ENCODE peak calls at places on chromosome 15, in nine cellular contexts. B is HepG2, Q is GM23338, P is Peyer's patch, J is SJCRH30, X is uterus, A is IMR-90, U is left ventricle myocardium inferior, M is heart left ventricle. C is an unnamed sample. For H3K4me1 and H3K36me3, the result is how much of the 10 kb centered on the place peaks cover.

GRCh38 chr15:98164573-98164972 is 204.1 kb downstream of the ARRDC4 start:
- DNase-seq in B (no peak), Q (no peak), P (no peak), J (no peak), X (no peak), A (no peak), U (no peak), M (no peak), C (no peak)

GRCh38 chr15:68217341-68217740 is 12.2 kb downstream of the CLN6 start:
- DNase-seq in B (no peak), Q (no peak), P (peak), J (no peak), X (no peak), A (no peak), U (peak), M (peak), C (no peak)

GRCh38 chr15:66617137-66618090 is 51.6 kb upstream of the LCTL start:
- DNase-seq in B (peak), Q (peak), P (no peak), J (peak), X (peak), A (peak), U (peak), M (peak), C (no peak)

GRCh38 chr15:72491768-72492167 is 17.6 kb downstream of the ARIH1 start:
- DNase-seq in B (no peak), Q (no peak), P (no peak), J (no peak), X (no peak), A (peak), U (no peak), M (no peak), C (no peak)

GRCh38 chr15:89501646-89502045 is 5.3 kb upstream of the RHCG start:
- DNase-seq in B (no peak), Q (no peak), P (no peak), J (no peak), X (no peak), A (no peak), U (no peak), M (no peak), C (no peak)

GRCh38 chr15:60396100-60396499 is 1.7 kb downstream of the ANXA2 start:
- DNase-seq in B (no peak), Q (peak), P (no peak), J (no peak), X (no peak), A (no peak), U (no peak), M (no peak), C (no peak)

GRCh38 chr15:63503739-63504246 is 600 bp upstream of the USP3 start:
- DNase-seq in B (peak), Q (peak), P (no peak), J (peak), X (peak), A (peak), U (no peak), M (peak), C (no peak)

GRCh38 chr15:62362608-62363007 is 197.5 kb upstream of the C2CD4B start:
- DNase-seq in B (no peak), Q (no peak), P (no peak), J (no peak), X (no peak), A (peak), U (no peak), M (no peak), C (no peak)

GRCh38 chr15:89016549-89017041 is 71.7 kb upstream of the ABHD2 start:
- DNase-seq in B (no peak), Q (no peak), P (no peak), J (no peak), X (no peak), A (peak), U (no peak), M (no peak), C (no peak)

GRCh38 chr15:27465213-27465612 is 494.2 kb downstream of the GABRG3 start:
- DNase-seq in B (no peak), Q (no peak), P (no peak), J (no peak), X (no peak), A (no peak), U (no peak), M (no peak), C (no peak)

GRCh38 chr15:38652183-38652794 is 87.7 kb upstream of the RASGRP1 start:
- DNase-seq in B (no peak), Q (no peak), P (no peak), J (no peak), X (no peak), A (no peak), U (no peak), M (no peak), C (no peak)

GRCh38 chr15:38648116-38648843 is 83.7 kb upstream of the RASGRP1 start:
- DNase-seq in B (no peak), Q (no peak), P (no peak), J (no peak), X (no peak), A (peak), U (no peak), M (no peak), C (no peak)

GRCh38 chr15:38651328-38652038 is 86.9 kb upstream of the RASGRP1 start:
- DNase-seq in B (no peak), Q (peak), P (no peak), J (no peak), X (no peak), A (no peak), U (no peak), M (no peak), C (peak)

GRCh38 chr15:38650936-38651327 is 86.3 kb upstream of the RASGRP1 start:
- DNase-seq in B (no peak), Q (no peak), P (no peak), J (no peak), X (no peak), A (no peak), U (no peak), M (no peak), C (no peak)

DNA sequence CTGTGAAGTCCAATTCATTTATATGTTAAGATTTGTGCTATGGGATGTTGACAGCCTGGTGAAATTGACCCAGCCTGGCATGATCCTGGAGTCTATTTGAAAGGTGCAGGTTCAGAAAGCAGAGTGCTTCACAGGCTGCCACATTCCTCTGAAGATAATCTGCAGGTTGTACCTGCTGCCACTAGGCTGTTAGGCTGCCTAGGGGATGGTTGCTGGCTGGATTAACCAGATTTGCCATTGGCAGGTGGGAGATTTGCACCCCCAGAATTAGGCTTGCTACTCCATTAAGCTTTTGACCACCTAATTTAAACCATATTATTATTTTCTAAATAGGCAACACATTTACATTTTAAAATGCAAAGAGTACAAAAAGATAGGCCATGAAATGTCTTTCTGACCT is 85.8 kb upstream of the RASGRP1 start:
- DNase-seq in B (no peak), Q (peak), P (no peak), J (no peak), X (no peak), A (no peak), U (no peak), M (no peak), C (no peak)
- H3K4me1 ChIP-seq in B (under half), Q (under half), P (under half), J (under half), X (under half), A (under half), U (under half), M (under half), C (half or more)

DNA sequence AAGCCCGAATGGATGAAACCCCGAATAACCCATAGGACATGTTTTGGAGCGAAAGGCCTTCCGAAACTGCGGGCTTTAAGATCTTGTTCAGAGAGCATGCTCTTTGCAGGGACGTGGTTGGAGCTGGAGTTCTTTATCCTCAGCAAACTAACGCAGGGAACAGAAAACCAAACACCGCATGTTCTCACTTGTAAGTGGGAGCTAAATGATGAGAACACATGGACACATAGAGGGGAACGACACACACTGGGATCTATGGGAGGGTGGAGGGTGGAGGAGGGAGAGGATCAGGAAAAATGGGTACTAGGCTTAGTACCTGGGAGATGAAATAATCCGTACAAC is 219.7 kb upstream of the ATP10A start:
- DNase-seq in B (no peak), Q (no peak), P (no peak), J (peak), X (no peak), A (no peak), U (no peak), M (no peak), C (no peak)
- H3K27ac ChIP-seq in B (peak), Q (peak), P (peak), J (peak), X (peak), A (peak), U (peak), M (peak), C (peak)

GRCh38 chr15:34869110-34869509 is 73.8 kb upstream of the ACTC1 start:
- DNase-seq in B (no peak), Q (no peak), P (no peak), J (no peak), X (no peak), A (no peak), U (no peak), M (no peak), C (no peak)
- H3K36me3 ChIP-seq in B (under half), Q (under half), P (under half), J (half or more), X (under half), A (under half), U (half or more), M (under half), C (half or more)

DNA sequence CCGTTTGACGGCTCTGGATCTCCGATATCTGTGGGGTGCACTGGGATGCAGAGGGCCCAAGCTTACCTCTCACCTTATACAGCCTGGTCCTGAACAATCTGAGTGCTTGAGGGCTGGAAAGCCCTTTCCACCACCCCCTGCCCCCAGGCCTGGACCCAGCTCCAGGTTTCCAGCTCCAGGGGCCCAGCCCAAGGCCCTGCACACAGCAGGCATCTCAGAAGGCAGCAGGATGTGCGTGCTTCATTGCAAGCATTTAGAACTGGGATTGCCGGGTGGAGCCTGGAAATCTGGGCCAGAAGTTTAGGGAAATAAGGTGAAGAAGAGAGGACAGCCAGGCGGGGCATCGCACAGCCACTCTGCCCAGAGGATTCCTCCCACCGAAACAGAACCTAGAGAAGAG is 25.6 kb downstream of the CCDC33 start:
- DNase-seq in B (no peak), Q (no peak), P (no peak), J (no peak), X (no peak), A (no peak), U (no peak), M (no peak), C (no peak)
- H3K4me1 ChIP-seq in B (under half), Q (under half), P (under half), J (under half), X (under half), A (under half), U (under half), M (under half), C (under half)

DNA sequence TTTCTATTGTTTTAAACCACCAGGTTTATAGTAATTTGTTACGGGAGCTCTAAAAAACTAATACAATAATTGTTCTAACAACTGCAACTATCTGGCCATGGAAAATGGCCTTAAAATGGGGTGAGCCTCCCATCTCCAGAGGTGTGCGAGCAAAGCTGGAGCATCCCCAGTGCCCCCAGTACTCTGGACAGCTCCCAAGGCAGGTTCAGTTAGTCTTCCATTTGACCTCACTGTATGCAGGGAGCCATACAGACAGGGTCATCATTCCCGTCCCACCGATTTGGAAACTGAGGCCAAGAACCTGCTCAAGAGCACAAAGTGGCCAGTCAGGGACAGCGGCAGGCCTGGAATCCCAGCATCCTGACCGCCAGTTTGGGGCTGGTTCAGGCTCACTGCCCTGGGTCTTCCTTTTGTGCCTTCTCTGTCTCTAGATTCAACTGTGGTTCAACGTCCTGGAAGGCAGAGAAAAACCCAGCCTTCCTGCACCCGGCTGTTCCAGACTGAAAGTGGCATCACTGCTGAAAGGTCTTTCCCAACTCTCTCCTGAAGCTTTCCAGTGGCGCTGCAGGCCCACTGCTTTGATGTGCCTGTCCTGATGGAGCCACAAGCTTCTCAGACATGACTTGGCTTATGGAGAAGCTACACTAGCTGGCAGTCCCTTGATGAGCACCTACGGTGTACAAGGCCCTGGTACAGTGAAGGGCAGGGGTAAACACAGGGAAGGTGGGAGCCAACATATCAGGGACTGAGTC is 76.6 kb upstream of the LINGO1 start:
- DNase-seq in B (no peak), Q (no peak), P (no peak), J (no peak), X (no peak), A (no peak), U (no peak), M (no peak), C (no peak)
- H3K27ac ChIP-seq in B (no peak), Q (no peak), P (no peak), J (no peak), X (no peak), A (no peak), U (no peak), M (no peak), C (no peak)

GRCh38 chr15:59137566-59137965 is 32.6 kb downstream of the CCNB2 start:
- DNase-seq in B (no peak), Q (no peak), P (no peak), J (no peak), X (no peak), A (no peak), U (no peak), M (no peak), C (no peak)

GRCh38 chr15:59131456-59131855 is 26.5 kb downstream of the CCNB2 start:
- DNase-seq in B (no peak), Q (no peak), P (no peak), J (no peak), X (no peak), A (no peak), U (no peak), M (no peak), C (no peak)

GRCh38 chr15:59133921-59134427 is 29.0 kb downstream of the CCNB2 start:
- DNase-seq in B (no peak), Q (no peak), P (no peak), J (no peak), X (no peak), A (no peak), U (no peak), M (no peak), C (no peak)

DNA sequence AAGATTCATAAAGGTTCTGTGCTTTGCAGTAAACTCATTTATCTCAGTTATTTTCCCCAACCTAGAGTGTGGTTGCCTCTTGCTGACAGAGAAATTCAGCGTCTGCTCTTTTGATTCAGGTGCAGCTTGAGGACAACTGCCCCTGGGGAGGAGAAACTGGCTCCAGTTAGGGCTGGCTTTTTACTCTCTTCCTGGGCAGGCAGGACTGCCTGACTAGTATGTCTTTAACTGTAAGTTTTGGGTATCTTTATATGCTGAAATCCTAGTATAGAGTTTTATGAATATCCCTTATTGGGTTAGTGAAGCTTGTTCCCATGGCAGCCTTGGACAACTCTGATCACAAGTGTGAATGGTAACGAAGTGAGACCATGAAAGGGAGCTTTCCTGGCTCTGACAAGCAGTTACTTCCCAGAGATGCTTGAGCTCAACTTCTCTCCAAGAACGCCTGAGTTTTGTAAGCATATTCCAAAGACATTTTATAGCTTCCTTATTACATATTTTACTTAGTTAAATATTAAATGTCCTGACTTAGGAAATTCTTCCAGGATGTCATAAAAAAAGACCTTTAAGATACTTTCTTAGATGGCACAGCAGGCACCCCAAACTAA is 27.1 kb downstream of the CCNB2 start:
- DNase-seq in B (no peak), Q (no peak), P (no peak), J (no peak), X (no peak), A (no peak), U (no peak), M (no peak), C (no peak)
- H3K36me3 ChIP-seq in B (under half), Q (under half), P (under half), J (half or more), X (under half), A (under half), U (under half), M (under half), C (under half)

C was measured in naive thymus-derived CD4-positive, alpha-beta T cell.